ENCODE peak calls at places on chromosomes 6 and 20, in seven cellular contexts. Y is occipital lobe, H is HAP-1, E is Peyer's patch, K is T-helper 1 cell, X is NCI-H2029 treated with DMSO at 0.1 percent for 48 hours, F is chondrocyte. J is an unnamed sample.
A peak's percentile ranks its signal among the peaks of the same experiment; 100 is the strongest.

GRCh38 chr6:158002951-158003853 is 21.5 kb downstream of the SYNJ2 start:
- DNase-seq in Y (no peak), H (no peak), E (no peak), K (no peak), X (no peak), F (peak; percentile 56), J (no peak)

GRCh38 chr20:48326868-48327267 is 500.9 kb downstream of the PREX1 start:
- DNase-seq in Y (no peak), H (no peak), E (no peak), K (no peak), X (no peak), F (no peak), J (no peak)

GRCh38 chr20:49320460-49320859 is 42.6 kb upstream of the ZNFX1 start:
- DNase-seq in Y (no peak), H (peak; percentile 26), E (no peak), K (no peak), X (no peak), F (no peak), J (peak; percentile 72)

GRCh38 chr6:25302677-25303128 is 23.5 kb downstream of the CARMIL1 start:
- DNase-seq in Y (no peak), H (no peak), E (no peak), K (no peak), X (peak; percentile 92), F (no peak), J (peak; percentile 7)

GRCh38 chr20:25057234-25058050 is 497 bp downstream of the ACSS1 start:
- DNase-seq in Y (peak; percentile 48), H (peak; percentile 68), E (peak; percentile 88), K (peak; percentile 80), X (peak; percentile 34), F (peak; percentile 93), J (peak; percentile 56)

GRCh38 chr20:52201395-52201794 is 9.8 kb upstream of the ZFP64 start:
- DNase-seq in Y (no peak), H (no peak), E (no peak), K (no peak), X (peak; percentile 92), F (no peak), J (no peak)

GRCh38 chr20:57627972-57628650 is 7.9 kb upstream of the ZBP1 start:
- DNase-seq in Y (no peak), H (no peak), E (no peak), K (no peak), X (no peak), F (no peak), J (peak; percentile 51)

GRCh38 chr20:20312562-20312961 is 55.3 kb upstream of the INSM1 start:
- DNase-seq in Y (no peak), H (no peak), E (no peak), K (no peak), X (no peak), F (no peak), J (no peak)

GRCh38 chr6:44045672-44046015 is 81.6 kb downstream of the MRPL14 start:
- DNase-seq in Y (no peak), H (no peak), E (no peak), K (no peak), X (no peak), F (peak; percentile 50), J (no peak)

GRCh38 chr6:85580104-85580877 is 13.4 kb downstream of the SNX14 start:
- DNase-seq in Y (no peak), H (no peak), E (no peak), K (no peak), X (no peak), F (no peak), J (peak; percentile 73)

GRCh38 chr6:4608361-4609115 is 167.7 kb upstream of the CDYL start:
- DNase-seq in Y (peak; percentile 81), H (no peak), E (no peak), K (no peak), X (no peak), F (no peak), J (no peak)

GRCh38 chr6:118551063-118551672 is 3.1 kb downstream of the PLN start:
- DNase-seq in Y (no peak), H (no peak), E (no peak), K (no peak), X (peak; percentile 79), F (no peak), J (peak; percentile 56)

GRCh38 chr6:24919404-24919892 is 16.3 kb downstream of the RIPOR2 start:
- DNase-seq in Y (no peak), H (no peak), E (no peak), K (no peak), X (peak; percentile 98), F (no peak), J (no peak)

GRCh38 chr6:152401978-152402377 is 235.2 kb downstream of the SYNE1 start:
- DNase-seq in Y (no peak), H (no peak), E (no peak), K (no peak), X (no peak), F (no peak), J (peak; percentile 86)

GRCh38 chr6:160347259-160348208 is 644 bp upstream of the SLC22A3 start:
- DNase-seq in Y (no peak), H (no peak), E (peak; percentile 62), K (no peak), X (no peak), F (no peak), J (no peak)

GRCh38 chr6:19356692-19357091 is 480.5 kb upstream of the ID4 start:
- DNase-seq in Y (no peak), H (no peak), E (no peak), K (no peak), X (no peak), F (no peak), J (no peak)

GRCh38 chr6:26336355-26337198 is 28.4 kb upstream of the BTN3A2 start:
- DNase-seq in Y (no peak), H (no peak), E (no peak), K (no peak), X (no peak), F (no peak), J (peak; percentile 90)

GRCh38 chr6:146419576-146419975 is 124.1 kb upstream of the RAB32 start:
- DNase-seq in Y (no peak), H (no peak), E (no peak), K (no peak), X (no peak), F (no peak), J (no peak)

GRCh38 chr6:7145269-7146078 is 37.7 kb downstream of the RREB1 start:
- DNase-seq in Y (no peak), H (no peak), E (no peak), K (no peak), X (peak; percentile 75), F (no peak), J (peak; percentile 76)

GRCh38 chr6:44494011-44494501 is 106.5 kb downstream of the CDC5L start:
- DNase-seq in Y (no peak), H (no peak), E (no peak), K (no peak), X (no peak), F (no peak), J (peak; percentile 95)

GRCh38 chr6:21900730-21901129 is 307.2 kb downstream of the SOX4 start:
- DNase-seq in Y (no peak), H (no peak), E (no peak), K (no peak), X (no peak), F (no peak), J (peak; percentile 89)

GRCh38 chr6:66897576-66897975 is 1190.5 kb upstream of the EYS start:
- DNase-seq in Y (peak; percentile 9), H (peak; percentile 50), E (no peak), K (no peak), X (no peak), F (no peak), J (peak; percentile 13)

GRCh38 chr6:152170702-152171667 is 363.5 kb downstream of the ESR1 start:
- DNase-seq in Y (no peak), H (no peak), E (no peak), K (peak; percentile 18), X (no peak), F (no peak), J (no peak)

GRCh38 chr6:13544454-13545186 is 29.8 kb upstream of the SIRT5 start:
- DNase-seq in Y (no peak), H (no peak), E (no peak), K (no peak), X (no peak), F (no peak), J (no peak)